ENCODE peak calls at places on chromosomes 13 and 19, in four cellular contexts. T is H1, W is K562, U is GM12878. X is an unnamed sample.

GRCh38 chr19:35222373-35223005 is 6.0 kb downstream of the FAM187B start:
- DNase-seq in W (no peak), T (no peak), U (no peak), X (no peak)

GRCh38 chr13:34294483-34295129 is 476.7 kb downstream of the RFC3 start:
- DNase-seq in U (no peak), W (no peak), T (no peak), X (no peak)

GRCh38 chr13:45339867-45340266 is 1.1 kb downstream of the TPT1 start:
- DNase-seq in U (no peak), W (no peak), T (no peak), X (no peak)

GRCh38 chr13:85631801-85632200 is 167.4 kb downstream of the SLITRK6 start:
- DNase-seq in W (no peak), T (no peak), U (no peak), X (no peak)

GRCh38 chr13:37956536-37956935 is 87.0 kb upstream of the TRPC4 start:
- DNase-seq in U (no peak), T (no peak), W (no peak), X (no peak)

GRCh38 chr13:113186061-113186900 is 22.2 kb downstream of the PCID2 start:
- DNase-seq in W (no peak), U (peak), T (no peak), X (no peak)

GRCh38 chr19:48329167-48329891 is 4.0 kb downstream of the EMP3 start:
- DNase-seq in U (peak), W (peak), T (no peak), X (no peak)

GRCh38 chr13:48615017-48615416 is 38.7 kb upstream of the CYSLTR2 start:
- DNase-seq in U (no peak), W (no peak), T (no peak), X (no peak)

GRCh38 chr19:42152876-42153275 is 20.6 kb upstream of the POU2F2 start:
- DNase-seq in W (no peak), T (no peak), U (no peak), X (no peak)

GRCh38 chr13:97492684-97493371 is 58.9 kb downstream of the RAP2A start:
- DNase-seq in W (no peak), U (no peak), T (no peak), X (no peak)

GRCh38 chr19:50906217-50906616 is 5.0 kb downstream of the KLK4 start:
- DNase-seq in W (peak), U (no peak), T (no peak), X (no peak)

GRCh38 chr19:3407556-3408516 is 41.5 kb downstream of the NFIC start:
- DNase-seq in T (no peak), W (no peak), U (no peak), X (no peak)

GRCh38 chr13:98239156-98240076 is 62.3 kb upstream of the RNF113B start:
- DNase-seq in W (no peak), T (peak), U (no peak), X (no peak)

DNA sequence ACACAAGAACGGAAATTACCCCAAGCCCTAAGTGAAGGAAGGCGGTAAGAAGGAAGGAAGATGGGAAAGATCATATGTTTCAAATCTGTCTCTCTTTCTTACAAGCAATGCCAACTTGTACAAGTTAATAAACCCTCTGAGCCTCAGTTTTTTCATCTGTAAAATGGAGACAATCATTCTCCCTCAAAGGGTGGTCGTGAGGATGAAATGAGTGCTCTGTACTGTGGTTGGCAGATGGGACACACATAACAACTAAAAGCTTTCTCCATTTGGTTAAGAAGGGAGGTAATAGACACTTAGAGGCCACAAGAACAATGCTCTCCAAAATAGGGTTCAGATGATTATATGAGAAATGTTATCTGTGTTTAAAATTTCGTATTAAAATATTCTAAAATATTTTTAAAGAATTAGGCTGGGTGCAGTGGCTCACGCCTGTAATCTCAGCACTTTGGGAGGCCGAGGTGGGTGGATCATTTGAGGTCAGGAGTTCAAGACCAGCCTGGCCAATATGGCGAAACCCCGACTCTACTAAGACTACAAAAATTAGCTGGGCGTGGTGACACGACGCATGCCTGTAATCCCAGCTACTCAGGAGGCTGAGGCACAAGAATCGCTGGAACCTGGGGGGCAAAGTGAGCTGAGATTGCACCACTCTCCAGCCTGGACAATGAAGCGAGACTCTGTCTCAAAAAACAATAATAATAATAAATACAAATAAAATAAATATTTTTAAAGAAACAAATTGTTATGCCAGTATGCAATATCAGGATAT is 89.7 kb downstream of the STARD13 start:
- DNase-seq in W (no peak), T (no peak), U (no peak), X (no peak)
- H3K9ac ChIP-seq in W (no peak), T (no peak), U (peak), X (no peak)

GRCh38 chr13:102289606-102290005 is 112.2 kb downstream of the FGF14 start:
- DNase-seq in T (no peak), U (no peak), W (no peak), X (no peak)
- TF ChIP-seq EGR1 in T (no peak), U (no peak), W (no peak), X (no peak)

GRCh38 chr13:112105884-112106283 is 38.9 kb downstream of the SOX1 start:
- DNase-seq in U (no peak), T (peak), W (no peak), X (no peak)

GRCh38 chr13:112104873-112105234 is 37.9 kb downstream of the SOX1 start:
- DNase-seq in W (no peak), U (no peak), T (no peak), X (no peak)

GRCh38 chr13:112103260-112103843 is 36.4 kb downstream of the SOX1 start:
- DNase-seq in T (no peak), W (no peak), U (no peak), X (no peak)

GRCh38 chr13:112105244-112105681 is 38.3 kb downstream of the SOX1 start:
- DNase-seq in T (no peak), W (no peak), U (no peak), X (no peak)

DNA sequence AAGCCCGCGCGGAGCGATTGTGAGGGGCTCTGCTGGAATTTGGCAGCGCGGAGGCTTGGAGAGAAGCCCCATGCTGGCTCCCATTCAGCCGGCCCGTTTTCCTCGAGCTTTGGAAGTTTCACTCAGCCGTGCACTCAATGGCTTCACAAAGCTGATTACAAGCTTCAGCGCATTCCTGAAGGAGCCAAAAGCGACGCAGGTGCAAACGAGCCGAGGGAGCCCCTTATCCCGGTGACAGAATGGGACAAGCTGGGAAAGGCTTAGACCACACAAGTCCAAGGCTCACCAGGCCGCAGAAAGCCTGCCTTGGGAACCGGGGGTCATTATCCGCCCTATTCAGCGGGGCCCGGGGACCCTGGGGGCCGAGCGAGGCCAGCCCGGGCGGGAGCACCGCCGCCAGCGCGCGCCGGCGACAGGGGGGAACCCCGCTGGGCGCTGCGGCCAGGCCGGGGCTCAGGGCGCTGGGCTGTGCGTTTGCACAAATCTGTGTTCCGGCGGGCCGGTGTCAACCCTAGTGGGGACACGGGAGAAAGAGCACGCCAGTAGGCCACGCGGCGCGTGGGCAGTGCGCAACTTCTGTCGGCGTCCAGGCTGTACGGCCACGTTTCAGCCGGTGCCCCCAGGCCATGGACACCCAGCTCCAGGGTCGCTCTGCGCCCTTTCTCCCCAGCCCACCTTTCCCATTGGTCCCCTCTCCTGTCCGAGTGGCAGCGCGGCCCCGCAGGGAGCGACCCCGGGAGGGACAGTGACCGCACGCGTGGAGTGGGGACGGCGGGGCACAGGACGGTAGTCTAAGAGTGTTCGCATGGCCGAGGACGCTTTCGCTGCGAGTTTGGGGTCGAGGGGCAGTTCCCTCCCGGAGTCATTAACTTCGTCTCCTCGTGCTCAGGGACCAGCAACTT is 37.3 kb downstream of the SOX1 start:
- DNase-seq in U (no peak), W (no peak), T (peak), X (no peak)
- TF ChIP-seq EZH2 in U (no peak), W (no peak), T (peak), X (no peak)

GRCh38 chr19:33796164-33797100 is at the start of gene KCTD15:
- DNase-seq in U (no peak), W (peak), T (no peak), X (no peak)
- H3K9ac ChIP-seq in U (no peak), W (peak), T (peak), X (peak)

DNA sequence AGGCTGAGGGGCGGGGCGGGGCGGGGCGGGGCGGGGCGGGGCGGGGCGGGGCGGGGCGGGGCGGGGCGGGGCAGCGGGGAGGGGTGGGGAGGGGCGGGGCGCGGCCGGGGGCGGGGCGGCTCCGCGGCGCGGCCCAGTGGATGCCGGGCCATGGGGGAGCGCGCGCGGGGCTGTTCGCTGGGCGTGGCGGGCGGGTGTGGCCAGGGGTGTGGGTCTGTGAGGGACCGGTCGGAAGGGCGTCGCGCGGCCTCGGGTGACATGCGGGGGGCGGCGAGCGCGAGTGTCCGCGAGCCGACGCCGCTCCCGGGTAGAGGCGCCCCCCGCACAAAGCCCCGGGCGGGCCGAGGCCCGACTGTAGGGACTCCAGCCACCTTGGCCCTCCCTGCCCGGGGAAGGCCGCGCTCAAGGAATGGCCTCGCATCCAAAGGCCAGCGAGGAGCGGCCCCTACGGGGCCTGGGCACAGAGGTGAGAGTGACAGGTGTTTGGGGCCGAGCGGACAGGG is at the start of gene ZFP28:
- DNase-seq in W (no peak), T (no peak), U (no peak), X (no peak)
- TF ChIP-seq EGR1 in W (no peak), T (no peak), U (no peak), X (no peak)

GRCh38 chr19:55369651-55370304 is 485 bp downstream of the IL11 start:
- DNase-seq in T (no peak), W (peak), U (no peak), X (no peak)
- TF ChIP-seq EZH2 in T (no peak), W (peak), U (peak), X (no peak)

GRCh38 chr19:1746401-1747284 is 6.7 kb upstream of the ONECUT3 start:
- DNase-seq in U (no peak), W (peak), T (peak), X (peak)
- H3K9ac ChIP-seq in U (no peak), W (peak), T (no peak), X (peak)

GRCh38 chr19:17447704-17448189 is 721 bp downstream of the TMEM221 start:
- DNase-seq in W (no peak), U (no peak), T (no peak), X (no peak)

GRCh38 chr19:17448190-17448967 is at the start of gene TMEM221:
- DNase-seq in U (no peak), T (no peak), W (peak), X (no peak)

GRCh38 chr19:17454579-17454978 is 6.1 kb upstream of the TMEM221 start:
- DNase-seq in U (no peak), W (no peak), T (no peak), X (no peak)

GRCh38 chr19:17451820-17452219 is 3.4 kb upstream of the TMEM221 start:
- DNase-seq in T (no peak), W (no peak), U (no peak), X (no peak)

DNA sequence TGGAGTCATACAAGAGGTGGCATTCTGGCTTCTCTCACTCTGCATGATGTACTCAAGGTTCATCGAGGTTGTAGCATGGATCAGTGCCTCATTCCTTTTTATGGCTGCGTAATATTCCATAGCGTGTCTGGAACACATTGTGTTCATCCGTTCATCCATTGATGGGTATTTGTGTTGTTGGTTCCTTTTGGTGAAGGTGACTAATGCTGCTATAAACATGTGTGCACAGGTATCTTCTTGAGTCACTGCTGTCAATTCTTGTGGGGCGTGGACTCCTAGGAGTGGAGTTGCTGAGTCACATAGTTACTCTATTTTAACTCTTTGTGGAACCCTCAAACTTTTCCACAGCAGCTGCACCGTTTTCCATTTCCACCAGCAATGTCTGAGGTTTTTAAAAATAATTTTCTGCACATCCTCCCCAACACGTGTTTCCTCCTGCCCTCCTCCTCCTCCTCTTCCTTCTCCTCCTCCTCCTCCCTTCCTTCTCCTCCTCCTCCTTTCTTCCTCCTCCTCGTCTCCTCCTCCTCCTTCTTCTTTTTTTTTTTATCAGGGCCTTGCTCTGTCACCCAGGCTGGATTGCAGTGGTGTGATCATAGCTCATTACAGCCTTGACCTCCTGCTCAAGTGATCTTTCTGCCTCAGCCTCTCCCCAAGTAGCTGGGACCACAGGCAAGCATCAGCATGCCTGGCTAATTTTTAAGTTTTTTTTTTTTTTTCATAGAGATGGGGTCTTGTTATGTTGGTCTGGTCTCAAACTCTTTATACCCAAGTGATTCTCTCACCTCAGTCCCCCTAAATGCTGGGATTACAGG is 2.0 kb upstream of the TMEM221 start:
- DNase-seq in W (peak), U (no peak), T (no peak), X (peak)
- TF ChIP-seq EGR1 in W (peak), U (no peak), T (no peak), X (peak)

GRCh38 chr13:20191311-20191901 is 1.3 kb downstream of the GJB2 start:
- DNase-seq in T (no peak), W (no peak), U (no peak), X (no peak)

GRCh38 chr13:20191902-20192469 is 752 bp downstream of the GJB2 start:
- DNase-seq in W (no peak), T (no peak), U (no peak), X (no peak)

GRCh38 chr13:20193924-20194631 is 1.3 kb upstream of the GJB2 start:
- DNase-seq in T (no peak), W (no peak), U (no peak), X (no peak)

GRCh38 chr13:20192470-20193141 is at the start of gene GJB2:
- DNase-seq in W (no peak), U (no peak), T (no peak), X (no peak)

DNA sequence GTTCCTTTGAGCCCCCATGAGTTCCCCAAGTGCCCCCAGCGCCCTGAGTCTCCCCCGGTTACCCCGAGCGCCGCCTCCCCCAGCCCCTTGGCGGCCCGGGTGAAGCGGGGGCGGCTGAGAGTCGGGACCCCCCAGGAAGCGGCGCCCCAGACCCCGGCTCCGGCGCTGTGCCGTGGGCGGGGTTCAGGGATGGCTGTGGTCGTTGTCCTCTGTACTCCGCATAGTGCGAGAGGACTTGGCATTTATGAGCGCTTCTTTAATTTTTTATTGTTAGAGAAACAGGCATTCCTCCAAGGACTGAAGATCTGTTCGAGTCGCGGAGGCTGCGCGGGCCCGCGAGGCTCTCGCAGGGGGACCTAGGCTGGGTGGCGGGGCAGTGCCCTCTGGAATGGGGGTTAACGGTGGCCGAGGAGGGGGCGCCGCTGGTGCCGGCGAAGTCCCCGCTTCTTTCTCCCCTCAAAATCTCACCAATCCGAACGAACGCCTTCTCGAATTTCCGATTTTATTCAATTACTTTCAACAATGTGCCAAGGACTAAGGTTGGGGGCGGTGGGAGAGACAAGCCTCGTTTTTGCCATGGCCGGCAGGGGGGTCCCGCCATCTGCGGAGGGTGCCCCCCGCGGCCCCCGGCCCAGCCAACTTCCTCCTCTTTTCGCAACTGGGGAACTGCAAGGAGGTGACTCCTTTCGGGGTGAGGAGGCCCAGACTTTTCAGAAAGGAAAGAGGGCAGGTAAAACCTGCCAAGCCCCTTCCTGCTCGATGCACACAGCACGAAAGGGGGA is 595 bp upstream of the GJB2 start:
- DNase-seq in W (no peak), T (no peak), U (no peak), X (no peak)
- TF ChIP-seq EZH2 in W (no peak), T (no peak), U (no peak), X (no peak)

GRCh38 chr19:16659464-16659831 is 496 bp downstream of the SMIM7 start:
- DNase-seq in W (no peak), T (no peak), U (no peak), X (no peak)

GRCh38 chr19:16657384-16657783 is 2.6 kb downstream of the SMIM7 start:
- DNase-seq in T (no peak), W (no peak), U (no peak), X (no peak)

GRCh38 chr19:16660763-16661479 is at the start of gene TMEM38A:
- DNase-seq in T (no peak), W (peak), U (no peak), X (no peak)

GRCh38 chr19:16659832-16660708 is at the start of gene SMIM7:
- DNase-seq in U (peak), T (peak), W (peak), X (peak)

GRCh38 chr19:16661480-16662034 is 618 bp downstream of the TMEM38A start:
- DNase-seq in W (peak), U (no peak), T (no peak), X (no peak)
- H3K9ac ChIP-seq in W (peak), U (peak), T (no peak), X (peak)